ENCODE peak calls at places on chromosomes 2 and 18, in five cellular contexts. One of them, this sample, is unnamed.

GRCh38 chr2:47568164-47568861 is 165.4 kb downstream of the MSH2 start:
- DNase-seq in GM06990: no peak
- DNase-seq in iris pigment epithelial cell: no peak
- DNase-seq in LoVo: no peak
- DNase-seq in effector CD4-positive, alpha-beta T cell: no peak
- DNase-seq in this sample: no peak

GRCh38 chr2:57855207-57855606 is 191.4 kb upstream of the VRK2 start:
- DNase-seq in GM06990: no peak
- DNase-seq in iris pigment epithelial cell: no peak
- DNase-seq in LoVo: no peak
- DNase-seq in effector CD4-positive, alpha-beta T cell: no peak
- DNase-seq in this sample: no peak

GRCh38 chr18:62510744-62511143 is 12.1 kb upstream of the ZCCHC2 start:
- DNase-seq in GM06990: no peak
- DNase-seq in iris pigment epithelial cell: peak
- DNase-seq in LoVo: no peak
- DNase-seq in effector CD4-positive, alpha-beta T cell: no peak
- DNase-seq in this sample: no peak

GRCh38 chr2:202376460-202377307 is 557 bp downstream of the BMPR2 start:
- DNase-seq in GM06990: peak
- DNase-seq in iris pigment epithelial cell: peak
- DNase-seq in LoVo: peak
- DNase-seq in effector CD4-positive, alpha-beta T cell: peak
- DNase-seq in this sample: peak

GRCh38 chr2:179441551-179441950 is 176.9 kb upstream of the SESTD1 start:
- DNase-seq in GM06990: no peak
- DNase-seq in iris pigment epithelial cell: no peak
- DNase-seq in LoVo: no peak
- DNase-seq in effector CD4-positive, alpha-beta T cell: no peak
- DNase-seq in this sample: no peak

GRCh38 chr18:79493801-79494211 is 98.1 kb downstream of the NFATC1 start:
- DNase-seq in GM06990: no peak
- DNase-seq in iris pigment epithelial cell: no peak
- DNase-seq in LoVo: no peak
- DNase-seq in effector CD4-positive, alpha-beta T cell: no peak
- DNase-seq in this sample: no peak

GRCh38 chr2:179936654-179937053 is 70.4 kb downstream of the CWC22 start:
- DNase-seq in GM06990: no peak
- DNase-seq in iris pigment epithelial cell: peak
- DNase-seq in LoVo: peak
- DNase-seq in effector CD4-positive, alpha-beta T cell: no peak
- DNase-seq in this sample: peak

GRCh38 chr18:62450546-62451395 is 72.1 kb upstream of the ZCCHC2 start:
- DNase-seq in GM06990: no peak
- DNase-seq in iris pigment epithelial cell: peak
- DNase-seq in LoVo: peak
- DNase-seq in effector CD4-positive, alpha-beta T cell: no peak
- DNase-seq in this sample: peak

GRCh38 chr2:130987519-130988425 is 105.5 kb downstream of the FAM168B start:
- DNase-seq in GM06990: no peak
- DNase-seq in iris pigment epithelial cell: no peak
- DNase-seq in LoVo: no peak
- DNase-seq in effector CD4-positive, alpha-beta T cell: no peak
- DNase-seq in this sample: no peak

GRCh38 chr2:234989183-234989701 is 37.4 kb downstream of the SH3BP4 start:
- DNase-seq in GM06990: no peak
- DNase-seq in iris pigment epithelial cell: no peak
- DNase-seq in LoVo: peak
- DNase-seq in effector CD4-positive, alpha-beta T cell: no peak
- DNase-seq in this sample: no peak

GRCh38 chr2:72118951-72119350 is 28.7 kb downstream of the CYP26B1 start:
- DNase-seq in GM06990: no peak
- DNase-seq in iris pigment epithelial cell: no peak
- DNase-seq in LoVo: no peak
- DNase-seq in effector CD4-positive, alpha-beta T cell: no peak
- DNase-seq in this sample: no peak

GRCh38 chr2:113041871-113042270 is 10.8 kb downstream of the IL36B start:
- DNase-seq in GM06990: no peak
- DNase-seq in iris pigment epithelial cell: no peak
- DNase-seq in LoVo: no peak
- DNase-seq in effector CD4-positive, alpha-beta T cell: no peak
- DNase-seq in this sample: no peak

GRCh38 chr2:118112771-118113334 is 24.6 kb downstream of the INSIG2 start:
- DNase-seq in GM06990: no peak
- DNase-seq in iris pigment epithelial cell: peak
- DNase-seq in LoVo: peak
- DNase-seq in effector CD4-positive, alpha-beta T cell: no peak
- DNase-seq in this sample: peak

GRCh38 chr2:145563752-145564615 is 1044.1 kb upstream of the ZEB2 start:
- DNase-seq in GM06990: no peak
- DNase-seq in iris pigment epithelial cell: peak
- DNase-seq in LoVo: peak
- DNase-seq in effector CD4-positive, alpha-beta T cell: no peak
- DNase-seq in this sample: no peak

GRCh38 chr2:201580486-201580885 is 62.8 kb downstream of the TMEM237 start:
- DNase-seq in GM06990: no peak
- DNase-seq in iris pigment epithelial cell: peak
- DNase-seq in LoVo: no peak
- DNase-seq in effector CD4-positive, alpha-beta T cell: no peak
- DNase-seq in this sample: peak

GRCh38 chr2:235238537-235238936 is 255.3 kb upstream of the AGAP1 start:
- DNase-seq in GM06990: no peak
- DNase-seq in iris pigment epithelial cell: peak
- DNase-seq in LoVo: no peak
- DNase-seq in effector CD4-positive, alpha-beta T cell: no peak
- DNase-seq in this sample: peak

GRCh38 chr18:13359195-13359594 is 140.6 kb downstream of the LDLRAD4 start:
- DNase-seq in GM06990: no peak
- DNase-seq in iris pigment epithelial cell: no peak
- DNase-seq in LoVo: no peak
- DNase-seq in effector CD4-positive, alpha-beta T cell: no peak
- DNase-seq in this sample: no peak

GRCh38 chr18:62336618-62337017 is 11.5 kb downstream of the TNFRSF11A start:
- DNase-seq in GM06990: no peak
- DNase-seq in iris pigment epithelial cell: no peak
- DNase-seq in LoVo: no peak
- DNase-seq in effector CD4-positive, alpha-beta T cell: no peak
- DNase-seq in this sample: no peak

GRCh38 chr2:96100893-96101304 is 15.5 kb downstream of the ADRA2B start:
- DNase-seq in GM06990: no peak
- DNase-seq in iris pigment epithelial cell: no peak
- DNase-seq in LoVo: no peak
- DNase-seq in effector CD4-positive, alpha-beta T cell: peak
- DNase-seq in this sample: no peak

GRCh38 chr2:6866239-6866745 is 585 bp upstream of the CMPK2 start:
- DNase-seq in GM06990: no peak
- DNase-seq in iris pigment epithelial cell: peak
- DNase-seq in LoVo: peak
- DNase-seq in effector CD4-positive, alpha-beta T cell: peak
- DNase-seq in this sample: peak

This sample was measured in EL.